ENCODE peak calls at places on chromosomes 13 and 19, in nine cellular contexts. One of them, this sample, is unnamed. For H3K36me3, the result is how much of the 10 kb centered on the place peaks cover.

GRCh38 chr13:43397110-43397509 is 373.7 kb downstream of the DNAJC15 start:
- DNase-seq in cardiac muscle cell: no peak
- DNase-seq in IMR-90: peak
- DNase-seq in Panc1: no peak
- DNase-seq in NT2/D1: no peak
- DNase-seq in testis: no peak
- DNase-seq in right atrium auricular region: no peak
- DNase-seq in heart right ventricle: no peak
- DNase-seq in SJSA1: no peak
- DNase-seq in this sample: no peak

GRCh38 chr19:37817180-37817911 is 38.0 kb upstream of the ZNF573 start:
- DNase-seq in SJSA1: no peak
- DNase-seq in Panc1: no peak
- DNase-seq in cardiac muscle cell: peak
- DNase-seq in right atrium auricular region: peak
- DNase-seq in heart right ventricle: peak
- DNase-seq in IMR-90: peak
- DNase-seq in testis: peak
- DNase-seq in NT2/D1: peak
- DNase-seq in this sample: peak

GRCh38 chr13:92500192-92500591 is 726.4 kb upstream of the GPC6 start:
- DNase-seq in Panc1: no peak
- DNase-seq in right atrium auricular region: no peak
- DNase-seq in testis: no peak
- DNase-seq in heart right ventricle: no peak
- DNase-seq in IMR-90: no peak
- DNase-seq in cardiac muscle cell: no peak
- DNase-seq in NT2/D1: peak
- DNase-seq in SJSA1: no peak
- DNase-seq in this sample: no peak

GRCh38 chr13:99289674-99290337 is 17.4 kb downstream of the GPR183 start:
- DNase-seq in IMR-90: no peak
- DNase-seq in NT2/D1: no peak
- DNase-seq in cardiac muscle cell: no peak
- DNase-seq in SJSA1: peak
- DNase-seq in testis: no peak
- DNase-seq in right atrium auricular region: no peak
- DNase-seq in heart right ventricle: no peak
- DNase-seq in Panc1: no peak
- DNase-seq in this sample: no peak

GRCh38 chr13:103876571-103876970 is 810.4 kb upstream of the SLC10A2 start:
- DNase-seq in NT2/D1: no peak
- DNase-seq in IMR-90: peak
- DNase-seq in testis: no peak
- DNase-seq in right atrium auricular region: no peak
- DNase-seq in cardiac muscle cell: no peak
- DNase-seq in SJSA1: no peak
- DNase-seq in Panc1: no peak
- DNase-seq in heart right ventricle: no peak
- DNase-seq in this sample: no peak

GRCh38 chr19:29672933-29673336 is 7.7 kb downstream of the PLEKHF1 start:
- DNase-seq in SJSA1: no peak
- DNase-seq in heart right ventricle: no peak
- DNase-seq in IMR-90: no peak
- DNase-seq in testis: no peak
- DNase-seq in NT2/D1: no peak
- DNase-seq in right atrium auricular region: no peak
- DNase-seq in cardiac muscle cell: no peak
- DNase-seq in Panc1: no peak
- DNase-seq in this sample: peak

GRCh38 chr19:57052102-57052501 is 67.7 kb upstream of the USP29 start:
- DNase-seq in heart right ventricle: no peak
- DNase-seq in Panc1: no peak
- DNase-seq in testis: no peak
- DNase-seq in right atrium auricular region: no peak
- DNase-seq in SJSA1: no peak
- DNase-seq in NT2/D1: no peak
- DNase-seq in cardiac muscle cell: no peak
- DNase-seq in IMR-90: no peak
- DNase-seq in this sample: no peak

GRCh38 chr19:33819875-33820781 is 23.5 kb downstream of the KCTD15 start:
- DNase-seq in testis: peak
- DNase-seq in SJSA1: no peak
- DNase-seq in right atrium auricular region: peak
- DNase-seq in cardiac muscle cell: peak
- DNase-seq in NT2/D1: no peak
- DNase-seq in IMR-90: peak
- DNase-seq in Panc1: no peak
- DNase-seq in heart right ventricle: peak
- DNase-seq in this sample: peak

GRCh38 chr13:62684359-62684758 is 1268.7 kb upstream of the PCDH20 start:
- DNase-seq in Panc1: no peak
- DNase-seq in IMR-90: no peak
- DNase-seq in NT2/D1: no peak
- DNase-seq in heart right ventricle: no peak
- DNase-seq in testis: no peak
- DNase-seq in right atrium auricular region: no peak
- DNase-seq in SJSA1: no peak
- DNase-seq in cardiac muscle cell: no peak
- DNase-seq in this sample: no peak

GRCh38 chr19:48539503-48540096 is 12.4 kb upstream of the SULT2B1 start:
- DNase-seq in right atrium auricular region: no peak
- DNase-seq in Panc1: no peak
- DNase-seq in cardiac muscle cell: peak
- DNase-seq in SJSA1: no peak
- DNase-seq in testis: no peak
- DNase-seq in IMR-90: peak
- DNase-seq in heart right ventricle: no peak
- DNase-seq in NT2/D1: no peak
- DNase-seq in this sample: peak

GRCh38 chr13:44854264-44855060 is 134.8 kb downstream of the NUFIP1 start:
- DNase-seq in NT2/D1: no peak
- DNase-seq in cardiac muscle cell: peak
- DNase-seq in right atrium auricular region: peak
- DNase-seq in SJSA1: no peak
- DNase-seq in testis: no peak
- DNase-seq in heart right ventricle: peak
- DNase-seq in Panc1: no peak
- DNase-seq in IMR-90: peak
- DNase-seq in this sample: peak

GRCh38 chr19:41172297-41173164 is 20.5 kb upstream of the CYP2S1 start:
- DNase-seq in Panc1: no peak
- DNase-seq in IMR-90: no peak
- DNase-seq in SJSA1: no peak
- DNase-seq in heart right ventricle: no peak
- DNase-seq in NT2/D1: no peak
- DNase-seq in testis: no peak
- DNase-seq in right atrium auricular region: no peak
- DNase-seq in cardiac muscle cell: no peak
- DNase-seq in this sample: peak

GRCh38 chr19:13623686-13624405 is 117.6 kb upstream of the CACNA1A start:
- DNase-seq in cardiac muscle cell: no peak
- DNase-seq in right atrium auricular region: no peak
- DNase-seq in SJSA1: no peak
- DNase-seq in Panc1: no peak
- DNase-seq in heart right ventricle: no peak
- DNase-seq in NT2/D1: no peak
- DNase-seq in IMR-90: no peak
- DNase-seq in testis: no peak
- DNase-seq in this sample: no peak

GRCh38 chr19:58009666-58010301 is 7.2 kb upstream of the ZNF606 start:
- DNase-seq in right atrium auricular region: peak
- DNase-seq in SJSA1: no peak
- DNase-seq in Panc1: no peak
- DNase-seq in cardiac muscle cell: peak
- DNase-seq in IMR-90: peak
- DNase-seq in NT2/D1: peak
- DNase-seq in heart right ventricle: peak
- DNase-seq in testis: peak
- DNase-seq in this sample: peak

GRCh38 chr19:5809469-5809868 is 4.6 kb downstream of the NRTN start:
- DNase-seq in right atrium auricular region: no peak
- DNase-seq in testis: no peak
- DNase-seq in heart right ventricle: no peak
- DNase-seq in Panc1: no peak
- DNase-seq in NT2/D1: no peak
- DNase-seq in cardiac muscle cell: no peak
- DNase-seq in SJSA1: no peak
- DNase-seq in IMR-90: no peak
- DNase-seq in this sample: no peak

GRCh38 chr19:634975-635652 is 1.8 kb upstream of the POLRMT start:
- DNase-seq in Panc1: no peak
- DNase-seq in right atrium auricular region: no peak
- DNase-seq in SJSA1: no peak
- DNase-seq in heart right ventricle: no peak
- DNase-seq in NT2/D1: no peak
- DNase-seq in IMR-90: no peak
- DNase-seq in cardiac muscle cell: no peak
- DNase-seq in testis: no peak
- DNase-seq in this sample: no peak

GRCh38 chr19:10762656-10763055 is 44.8 kb downstream of the DNM2 start:
- DNase-seq in Panc1: no peak
- DNase-seq in heart right ventricle: peak
- DNase-seq in right atrium auricular region: no peak
- DNase-seq in IMR-90: no peak
- DNase-seq in testis: no peak
- DNase-seq in cardiac muscle cell: no peak
- DNase-seq in NT2/D1: no peak
- DNase-seq in SJSA1: no peak
- DNase-seq in this sample: peak

DNA sequence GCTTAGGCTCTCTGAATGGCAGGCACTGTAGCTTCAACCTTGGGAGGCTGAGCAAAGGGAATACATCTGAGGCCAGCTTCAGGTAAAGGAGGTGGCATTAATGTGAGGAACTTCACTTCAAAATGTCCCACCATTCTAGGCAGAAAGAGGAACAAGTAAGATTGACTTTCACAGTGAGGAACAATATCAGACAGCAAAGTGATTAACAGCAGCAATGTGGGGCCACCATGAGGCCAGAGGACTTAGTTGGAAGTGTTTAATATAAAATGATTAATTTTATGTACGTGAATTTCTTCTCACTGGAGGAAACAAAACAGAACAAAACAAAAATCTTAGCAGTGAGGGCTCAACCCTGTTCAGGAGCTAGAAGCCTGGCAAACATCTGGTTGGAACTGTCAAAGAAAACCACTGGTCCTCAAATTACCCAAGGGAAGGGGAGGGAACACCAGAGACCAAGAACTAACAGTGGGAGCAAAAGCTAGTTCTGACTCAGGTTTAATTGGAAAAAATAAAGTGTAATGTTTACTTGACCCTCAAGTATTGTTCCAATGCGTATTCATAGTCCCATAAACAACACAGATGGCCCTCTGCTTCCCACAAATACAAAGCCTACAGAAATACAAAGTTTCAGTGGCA is 43.9 kb upstream of the FRY start:
- DNase-seq in Panc1: no peak
- DNase-seq in SJSA1: no peak
- DNase-seq in NT2/D1: no peak
- DNase-seq in IMR-90: no peak
- DNase-seq in cardiac muscle cell: no peak
- DNase-seq in heart right ventricle: no peak
- DNase-seq in testis: no peak
- DNase-seq in right atrium auricular region: no peak
- DNase-seq in this sample: no peak
- H3K36me3 ChIP-seq in Panc1: under half
- H3K36me3 ChIP-seq in SJSA1: under half
- H3K36me3 ChIP-seq in NT2/D1: under half
- H3K36me3 ChIP-seq in IMR-90: under half
- H3K36me3 ChIP-seq in cardiac muscle cell: under half
- H3K36me3 ChIP-seq in heart right ventricle: under half
- H3K36me3 ChIP-seq in testis: under half
- H3K36me3 ChIP-seq in right atrium auricular region: under half
- H3K36me3 ChIP-seq in this sample: under half

GRCh38 chr13:40653558-40654318 is 12.7 kb downstream of the FOXO1 start:
- DNase-seq in IMR-90: no peak
- DNase-seq in Panc1: no peak
- DNase-seq in heart right ventricle: no peak
- DNase-seq in SJSA1: no peak
- DNase-seq in cardiac muscle cell: no peak
- DNase-seq in testis: no peak
- DNase-seq in right atrium auricular region: no peak
- DNase-seq in NT2/D1: no peak
- DNase-seq in this sample: no peak
- H3K4me3 ChIP-seq in IMR-90: no peak
- H3K4me3 ChIP-seq in Panc1: no peak
- H3K4me3 ChIP-seq in heart right ventricle: no peak
- H3K4me3 ChIP-seq in SJSA1: no peak
- H3K4me3 ChIP-seq in cardiac muscle cell: no peak
- H3K4me3 ChIP-seq in testis: no peak
- H3K4me3 ChIP-seq in right atrium auricular region: no peak
- H3K4me3 ChIP-seq in NT2/D1: no peak
- H3K4me3 ChIP-seq in this sample: no peak

GRCh38 chr19:7933411-7933810 is 7.5 kb upstream of the CTXN1 start:
- DNase-seq in Panc1: no peak
- DNase-seq in testis: no peak
- DNase-seq in NT2/D1: no peak
- DNase-seq in IMR-90: no peak
- DNase-seq in SJSA1: no peak
- DNase-seq in cardiac muscle cell: no peak
- DNase-seq in right atrium auricular region: no peak
- DNase-seq in heart right ventricle: no peak
- DNase-seq in this sample: no peak

GRCh38 chr19:7932930-7933300 is 7.0 kb upstream of the CTXN1 start:
- DNase-seq in Panc1: no peak
- DNase-seq in testis: no peak
- DNase-seq in heart right ventricle: no peak
- DNase-seq in SJSA1: no peak
- DNase-seq in IMR-90: no peak
- DNase-seq in NT2/D1: no peak
- DNase-seq in cardiac muscle cell: no peak
- DNase-seq in right atrium auricular region: no peak
- DNase-seq in this sample: no peak

GRCh38 chr19:7933828-7934725 is 8.1 kb upstream of the CTXN1 start:
- DNase-seq in right atrium auricular region: no peak
- DNase-seq in SJSA1: no peak
- DNase-seq in NT2/D1: no peak
- DNase-seq in testis: no peak
- DNase-seq in IMR-90: no peak
- DNase-seq in cardiac muscle cell: no peak
- DNase-seq in heart right ventricle: no peak
- DNase-seq in Panc1: no peak
- DNase-seq in this sample: no peak

GRCh38 chr19:7932276-7932929 is 6.5 kb upstream of the CTXN1 start:
- DNase-seq in heart right ventricle: no peak
- DNase-seq in right atrium auricular region: no peak
- DNase-seq in Panc1: no peak
- DNase-seq in SJSA1: no peak
- DNase-seq in NT2/D1: no peak
- DNase-seq in IMR-90: no peak
- DNase-seq in cardiac muscle cell: no peak
- DNase-seq in testis: no peak
- DNase-seq in this sample: no peak

GRCh38 chr19:7934766-7935165 is 8.7 kb downstream of the TIMM44 start:
- DNase-seq in NT2/D1: no peak
- DNase-seq in cardiac muscle cell: no peak
- DNase-seq in SJSA1: no peak
- DNase-seq in Panc1: no peak
- DNase-seq in right atrium auricular region: no peak
- DNase-seq in heart right ventricle: no peak
- DNase-seq in IMR-90: no peak
- DNase-seq in testis: no peak
- DNase-seq in this sample: no peak
- H3K36me3 ChIP-seq in NT2/D1: half or more
- H3K36me3 ChIP-seq in cardiac muscle cell: half or more
- H3K36me3 ChIP-seq in SJSA1: half or more
- H3K36me3 ChIP-seq in Panc1: under half
- H3K36me3 ChIP-seq in right atrium auricular region: half or more
- H3K36me3 ChIP-seq in heart right ventricle: half or more
- H3K36me3 ChIP-seq in IMR-90: half or more
- H3K36me3 ChIP-seq in testis: under half
- H3K36me3 ChIP-seq in this sample: half or more

GRCh38 chr13:112722433-112723250 is 32.8 kb downstream of the ATP11A start:
- DNase-seq in cardiac muscle cell: peak
- DNase-seq in Panc1: peak
- DNase-seq in IMR-90: peak
- DNase-seq in heart right ventricle: no peak
- DNase-seq in testis: peak
- DNase-seq in SJSA1: peak
- DNase-seq in right atrium auricular region: peak
- DNase-seq in NT2/D1: no peak
- DNase-seq in this sample: no peak
- H3K4me3 ChIP-seq in cardiac muscle cell: no peak
- H3K4me3 ChIP-seq in Panc1: peak
- H3K4me3 ChIP-seq in IMR-90: no peak
- H3K4me3 ChIP-seq in heart right ventricle: no peak
- H3K4me3 ChIP-seq in testis: no peak
- H3K4me3 ChIP-seq in SJSA1: no peak
- H3K4me3 ChIP-seq in right atrium auricular region: no peak
- H3K4me3 ChIP-seq in NT2/D1: no peak
- H3K4me3 ChIP-seq in this sample: no peak